ENCODE peak calls at places on chromosome 4, in nine cellular contexts. One of them, this sample, is unnamed.

GRCh38 chr4:145779319-145779801 is 99.4 kb downstream of the C4orf51 start:
- DNase-seq in activated CD4-positive, alpha-beta T cell treated with anti-CD3 and anti-CD28 coated beads for 4 hours: no peak
- DNase-seq in NCI-H226: no peak
- DNase-seq in pancreas: no peak
- DNase-seq in ecto neural progenitor cell: no peak
- DNase-seq in AG10803: peak; percentile 50
- DNase-seq in stimulated activated CD4-positive, alpha-beta T cell treated with anti-CD3 and anti-CD28 coated beads, TNF-alpha, amount 100 ng/mL, for 24 hours: no peak
- DNase-seq in RPMI8226: no peak
- DNase-seq in nucleus accumbens: no peak
- DNase-seq in this sample: no peak

GRCh38 chr4:144280688-144281087 is 140.2 kb upstream of the GYPA start:
- DNase-seq in activated CD4-positive, alpha-beta T cell treated with anti-CD3 and anti-CD28 coated beads for 4 hours: no peak
- DNase-seq in stimulated activated CD4-positive, alpha-beta T cell treated with anti-CD3 and anti-CD28 coated beads, TNF-alpha, amount 100 ng/mL, for 24 hours: no peak
- DNase-seq in AG10803: no peak
- DNase-seq in RPMI8226: no peak
- DNase-seq in nucleus accumbens: no peak
- DNase-seq in NCI-H226: no peak
- DNase-seq in ecto neural progenitor cell: no peak
- DNase-seq in pancreas: no peak
- DNase-seq in this sample: no peak

GRCh38 chr4:153122855-153123254 is 81.4 kb upstream of the TRIM2 start:
- DNase-seq in NCI-H226: no peak
- DNase-seq in AG10803: no peak
- DNase-seq in ecto neural progenitor cell: no peak
- DNase-seq in stimulated activated CD4-positive, alpha-beta T cell treated with anti-CD3 and anti-CD28 coated beads, TNF-alpha, amount 100 ng/mL, for 24 hours: no peak
- DNase-seq in nucleus accumbens: no peak
- DNase-seq in activated CD4-positive, alpha-beta T cell treated with anti-CD3 and anti-CD28 coated beads for 4 hours: no peak
- DNase-seq in pancreas: no peak
- DNase-seq in RPMI8226: no peak
- DNase-seq in this sample: no peak

GRCh38 chr4:14897217-14897616 is 105.1 kb upstream of the CPEB2 start:
- DNase-seq in NCI-H226: no peak
- DNase-seq in stimulated activated CD4-positive, alpha-beta T cell treated with anti-CD3 and anti-CD28 coated beads, TNF-alpha, amount 100 ng/mL, for 24 hours: no peak
- DNase-seq in pancreas: no peak
- DNase-seq in RPMI8226: no peak
- DNase-seq in nucleus accumbens: no peak
- DNase-seq in ecto neural progenitor cell: no peak
- DNase-seq in AG10803: no peak
- DNase-seq in activated CD4-positive, alpha-beta T cell treated with anti-CD3 and anti-CD28 coated beads for 4 hours: no peak
- DNase-seq in this sample: no peak

GRCh38 chr4:74628808-74629616 is 165.3 kb downstream of the BTC start:
- DNase-seq in ecto neural progenitor cell: no peak
- DNase-seq in pancreas: no peak
- DNase-seq in NCI-H226: no peak
- DNase-seq in nucleus accumbens: no peak
- DNase-seq in RPMI8226: no peak
- DNase-seq in activated CD4-positive, alpha-beta T cell treated with anti-CD3 and anti-CD28 coated beads for 4 hours: no peak
- DNase-seq in AG10803: no peak
- DNase-seq in stimulated activated CD4-positive, alpha-beta T cell treated with anti-CD3 and anti-CD28 coated beads, TNF-alpha, amount 100 ng/mL, for 24 hours: no peak
- DNase-seq in this sample: no peak

GRCh38 chr4:129545599-129546278 is 449.8 kb downstream of the C4orf33 start:
- DNase-seq in activated CD4-positive, alpha-beta T cell treated with anti-CD3 and anti-CD28 coated beads for 4 hours: no peak
- DNase-seq in nucleus accumbens: no peak
- DNase-seq in NCI-H226: no peak
- DNase-seq in pancreas: peak; percentile 58
- DNase-seq in AG10803: no peak
- DNase-seq in ecto neural progenitor cell: no peak
- DNase-seq in stimulated activated CD4-positive, alpha-beta T cell treated with anti-CD3 and anti-CD28 coated beads, TNF-alpha, amount 100 ng/mL, for 24 hours: no peak
- DNase-seq in RPMI8226: peak; percentile 39
- DNase-seq in this sample: peak; percentile 57

GRCh38 chr4:74545488-74545887 is 100.6 kb downstream of the AREG start:
- DNase-seq in RPMI8226: no peak
- DNase-seq in activated CD4-positive, alpha-beta T cell treated with anti-CD3 and anti-CD28 coated beads for 4 hours: no peak
- DNase-seq in AG10803: peak; percentile 39
- DNase-seq in pancreas: no peak
- DNase-seq in nucleus accumbens: no peak
- DNase-seq in ecto neural progenitor cell: no peak
- DNase-seq in stimulated activated CD4-positive, alpha-beta T cell treated with anti-CD3 and anti-CD28 coated beads, TNF-alpha, amount 100 ng/mL, for 24 hours: no peak
- DNase-seq in NCI-H226: no peak
- DNase-seq in this sample: no peak

GRCh38 chr4:141107927-141108326 is 25.3 kb downstream of the RNF150 start:
- DNase-seq in AG10803: no peak
- DNase-seq in stimulated activated CD4-positive, alpha-beta T cell treated with anti-CD3 and anti-CD28 coated beads, TNF-alpha, amount 100 ng/mL, for 24 hours: no peak
- DNase-seq in pancreas: no peak
- DNase-seq in NCI-H226: no peak
- DNase-seq in RPMI8226: no peak
- DNase-seq in activated CD4-positive, alpha-beta T cell treated with anti-CD3 and anti-CD28 coated beads for 4 hours: no peak
- DNase-seq in ecto neural progenitor cell: no peak
- DNase-seq in nucleus accumbens: no peak
- DNase-seq in this sample: no peak

GRCh38 chr4:169412046-169412445 is 141.3 kb upstream of the SH3RF1 start:
- DNase-seq in ecto neural progenitor cell: no peak
- DNase-seq in AG10803: no peak
- DNase-seq in stimulated activated CD4-positive, alpha-beta T cell treated with anti-CD3 and anti-CD28 coated beads, TNF-alpha, amount 100 ng/mL, for 24 hours: no peak
- DNase-seq in pancreas: no peak
- DNase-seq in RPMI8226: no peak
- DNase-seq in NCI-H226: no peak
- DNase-seq in activated CD4-positive, alpha-beta T cell treated with anti-CD3 and anti-CD28 coated beads for 4 hours: no peak
- DNase-seq in nucleus accumbens: no peak
- DNase-seq in this sample: no peak

GRCh38 chr4:71241467-71242401 is 97.1 kb upstream of the SLC4A4 start:
- DNase-seq in ecto neural progenitor cell: no peak
- DNase-seq in nucleus accumbens: no peak
- DNase-seq in stimulated activated CD4-positive, alpha-beta T cell treated with anti-CD3 and anti-CD28 coated beads, TNF-alpha, amount 100 ng/mL, for 24 hours: no peak
- DNase-seq in AG10803: no peak
- DNase-seq in NCI-H226: no peak
- DNase-seq in activated CD4-positive, alpha-beta T cell treated with anti-CD3 and anti-CD28 coated beads for 4 hours: no peak
- DNase-seq in pancreas: no peak
- DNase-seq in RPMI8226: peak; percentile 76
- DNase-seq in this sample: no peak

This sample was measured in kidney.